ENCODE peak calls at places on chromosomes 5 and 9, in nine cellular contexts. Y is adrenal gland, X is NCI-H748 treated with DMSO at 0.1 percent for 48 hours, W is lower lobe of right lung, C is Calu3, S is amniotic epithelial cell, G is posterior cingulate gyrus, B is endothelial cell, P is HAP-1. M is an unnamed sample.

GRCh38 chr9:18906656-18907395 is 126.2 kb downstream of the SAXO1 start:
- DNase-seq in Y (no peak), S (peak), G (no peak), C (no peak), X (no peak), W (no peak), P (no peak), B (no peak), M (no peak)

GRCh38 chr9:82332774-82333152 is 344.2 kb downstream of the SPATA31D1 start:
- DNase-seq in X (peak), B (no peak), P (no peak), G (no peak), C (no peak), Y (no peak), S (peak), W (no peak), M (no peak)

GRCh38 chr5:89968870-89969472 is 440.6 kb downstream of the CETN3 start:
- DNase-seq in P (no peak), Y (no peak), S (peak), X (no peak), G (no peak), C (no peak), W (no peak), B (no peak), M (no peak)

GRCh38 chr5:36928947-36929346 is 52.4 kb downstream of the NIPBL start:
- DNase-seq in B (no peak), P (no peak), Y (no peak), X (no peak), G (no peak), W (no peak), S (peak), C (no peak), M (no peak)

GRCh38 chr5:134585966-134586365 is 46.7 kb downstream of the SAR1B start:
- DNase-seq in W (no peak), Y (no peak), C (no peak), B (no peak), G (no peak), S (no peak), X (no peak), P (no peak), M (no peak)

GRCh38 chr9:14159440-14160222 is 154.3 kb downstream of the NFIB start:
- DNase-seq in X (no peak), G (no peak), W (no peak), P (peak), B (no peak), Y (no peak), S (peak), C (no peak), M (no peak)

GRCh38 chr5:136058031-136058971 is 29.5 kb downstream of the TGFBI start:
- DNase-seq in C (peak), X (no peak), W (no peak), G (no peak), B (peak), P (no peak), S (peak), Y (no peak), M (no peak)

GRCh38 chr5:62343428-62343827 is 37.4 kb downstream of the KIF2A start:
- DNase-seq in Y (no peak), P (no peak), G (no peak), C (no peak), W (no peak), S (peak), B (no peak), X (no peak), M (no peak)

GRCh38 chr5:62259699-62260220 is 46.2 kb upstream of the KIF2A start:
- DNase-seq in P (no peak), G (no peak), Y (no peak), B (no peak), W (no peak), C (no peak), X (no peak), S (no peak), M (no peak)

GRCh38 chr9:135753391-135754105 is 51.6 kb downstream of the KCNT1 start:
- DNase-seq in X (no peak), G (no peak), S (no peak), C (no peak), W (no peak), Y (no peak), B (no peak), P (no peak), M (no peak)

GRCh38 chr9:126057461-126057860 is 269.2 kb upstream of the MVB12B start:
- DNase-seq in B (no peak), S (no peak), G (no peak), C (no peak), X (peak), P (peak), Y (no peak), W (no peak), M (no peak)

GRCh38 chr5:68315679-68316271 is 100.2 kb downstream of the PIK3R1 start:
- DNase-seq in W (no peak), B (no peak), G (no peak), X (no peak), Y (no peak), C (peak), P (no peak), S (no peak), M (no peak)

GRCh38 chr5:16578474-16578883 is 38.3 kb downstream of the RETREG1 start:
- DNase-seq in X (peak), P (no peak), B (no peak), Y (no peak), S (no peak), W (no peak), C (no peak), G (peak), M (peak)

GRCh38 chr9:72789915-72790314 is 162.9 kb downstream of the ALDH1A1 start:
- DNase-seq in C (no peak), G (no peak), P (no peak), B (no peak), Y (no peak), S (no peak), X (no peak), W (no peak), M (no peak)

GRCh38 chr9:72871685-72872084 is 81.2 kb downstream of the ALDH1A1 start:
- DNase-seq in P (peak), B (no peak), Y (no peak), C (peak), W (no peak), G (no peak), S (peak), X (no peak), M (no peak)

GRCh38 chr5:142571921-142572320 is 114.0 kb downstream of the FGF1 start:
- DNase-seq in B (no peak), G (no peak), S (no peak), X (no peak), P (no peak), W (no peak), C (no peak), Y (no peak), M (no peak)

GRCh38 chr5:138622051-138622450 is 46.9 kb upstream of the HSPA9 start:
- DNase-seq in P (no peak), X (no peak), Y (no peak), S (no peak), B (no peak), W (no peak), G (no peak), C (no peak), M (no peak)

GRCh38 chr5:39794511-39794910 is 369.7 kb upstream of the DAB2 start:
- DNase-seq in B (no peak), X (no peak), P (no peak), C (no peak), G (no peak), Y (no peak), W (no peak), S (no peak), M (no peak)

GRCh38 chr9:16064701-16065230 is 511.9 kb downstream of the CCDC171 start:
- DNase-seq in B (no peak), P (no peak), X (no peak), G (no peak), S (no peak), C (no peak), Y (no peak), W (no peak), M (no peak)

GRCh38 chr5:79728396-79728795 is 38.8 kb downstream of the CMYA5 start:
- DNase-seq in X (no peak), S (no peak), G (no peak), Y (no peak), C (no peak), W (no peak), B (no peak), P (no peak), M (no peak)

GRCh38 chr5:144390133-144390532 is 219.5 kb downstream of the KCTD16 start:
- DNase-seq in C (peak), P (peak), B (no peak), X (peak), G (no peak), S (peak), Y (no peak), W (no peak), M (no peak)

GRCh38 chr9:71725590-71726338 is 42.5 kb downstream of the CEMIP2 start:
- DNase-seq in B (no peak), X (peak), C (peak), P (no peak), Y (no peak), W (no peak), G (no peak), S (peak), M (no peak)

GRCh38 chr9:134620751-134621557 is 20.6 kb upstream of the COL5A1 start:
- DNase-seq in X (no peak), Y (peak), P (no peak), W (peak), C (no peak), G (no peak), B (no peak), S (no peak), M (no peak)

GRCh38 chr9:738209-738915 is 103.1 kb upstream of the DMRT1 start:
- DNase-seq in G (no peak), Y (no peak), S (peak), B (no peak), W (peak), C (no peak), P (no peak), X (no peak), M (no peak)

GRCh38 chr5:95365302-95366095 is 25.7 kb upstream of the FAM81B start:
- DNase-seq in X (no peak), C (no peak), G (no peak), S (peak), W (no peak), B (no peak), Y (no peak), P (no peak), M (no peak)

GRCh38 chr5:156529902-156530301 is 202.9 kb downstream of the SGCD start:
- DNase-seq in S (no peak), B (no peak), W (no peak), G (no peak), X (no peak), P (no peak), Y (no peak), C (no peak), M (no peak)

GRCh38 chr9:135666534-135667402 is 3.7 kb downstream of the LCN9 start:
- DNase-seq in W (no peak), P (no peak), C (no peak), Y (no peak), S (no peak), B (no peak), X (no peak), G (no peak), M (no peak)

GRCh38 chr5:174520420-174521396 is 203.7 kb upstream of the MSX2 start:
- DNase-seq in S (peak), P (no peak), W (no peak), G (peak), Y (no peak), C (peak), X (peak), B (no peak), M (no peak)

GRCh38 chr9:135939351-135940265 is 21.6 kb downstream of the UBAC1 start:
- DNase-seq in B (no peak), C (no peak), W (no peak), G (no peak), Y (no peak), S (no peak), X (no peak), P (no peak), M (no peak)

GRCh38 chr9:121353246-121353975 is 16.6 kb downstream of the STOM start:
- DNase-seq in P (no peak), B (no peak), Y (no peak), W (no peak), G (no peak), S (no peak), C (no peak), X (no peak), M (no peak)

GRCh38 chr5:82597437-82597836 is 319.3 kb upstream of the RPS23 start:
- DNase-seq in B (no peak), G (no peak), S (no peak), C (no peak), Y (no peak), X (no peak), W (no peak), P (no peak), M (no peak)

GRCh38 chr9:134068742-134069535 is 1.1 kb upstream of the BRD3 start:
- DNase-seq in C (no peak), B (no peak), P (no peak), G (no peak), S (no peak), W (peak), Y (peak), X (no peak), M (no peak)

GRCh38 chr9:63816742-63817621 is 1468.0 kb downstream of the FOXD4L5 start:
- DNase-seq in B (peak), C (peak), X (no peak), G (peak), S (peak), W (peak), Y (peak), P (no peak), M (no peak)

GRCh38 chr5:100644206-100644605 is 109.0 kb downstream of the FAM174A start:
- DNase-seq in B (no peak), P (no peak), G (no peak), C (no peak), X (no peak), W (no peak), Y (no peak), S (no peak), M (no peak)

GRCh38 chr5:142981886-142982820 is 212.0 kb downstream of the ARHGAP26 start:
- DNase-seq in S (peak), P (no peak), G (peak), Y (peak), C (peak), B (no peak), W (peak), X (no peak), M (peak)

GRCh38 chr9:113187935-113188595 is 33.0 kb downstream of the FKBP15 start:
- DNase-seq in P (no peak), S (peak), G (no peak), B (no peak), C (peak), Y (no peak), X (no peak), W (peak), M (no peak)

GRCh38 chr5:113376640-113377039 is 58.1 kb downstream of the TSSK1B start:
- DNase-seq in C (no peak), Y (no peak), G (no peak), S (no peak), B (no peak), P (no peak), X (no peak), W (no peak), M (no peak)

GRCh38 chr9:77708416-77708815 is 60.3 kb upstream of the GNA14 start:
- DNase-seq in B (no peak), C (no peak), Y (no peak), G (no peak), X (no peak), P (no peak), W (no peak), S (peak), M (no peak)

GRCh38 chr9:78298046-78298511 is 1.2 kb downstream of the PSAT1 start:
- DNase-seq in G (peak), W (no peak), S (no peak), Y (no peak), P (peak), C (no peak), B (peak), X (no peak), M (peak)